ENCODE peak calls at places on chromosomes 12 and 14, in nine cellular contexts. E is A549, G is uterus, L is adrenal gland, N is ovary, T is transverse colon, R is heart left ventricle, M is testis, C is H1. H is an unnamed sample.

GRCh38 chr12:46916796-46917419 is 91.1 kb upstream of the SLC38A4 start:
- DNase-seq in E (no peak), M (no peak), T (no peak), C (no peak), L (no peak), N (no peak), R (no peak), G (no peak), H (no peak)

GRCh38 chr12:95633049-95633545 is 81.8 kb upstream of the USP44 start:
- DNase-seq in G (peak), L (peak), N (no peak), M (no peak), C (no peak), E (peak), R (peak), T (peak), H (peak)

GRCh38 chr14:24481622-24482324 is 26.3 kb downstream of the CMA1 start:
- DNase-seq in C (peak), L (no peak), M (peak), N (no peak), T (peak), E (peak), G (no peak), R (peak), H (peak)

GRCh38 chr12:67068204-67068731 is 200.9 kb upstream of the CAND1 start:
- DNase-seq in T (peak), M (no peak), G (no peak), L (no peak), E (peak), N (no peak), C (peak), R (no peak), H (no peak)

GRCh38 chr12:117857632-117858274 is 111.0 kb downstream of the KSR2 start:
- DNase-seq in L (peak), G (no peak), N (no peak), E (peak), M (peak), R (no peak), T (peak), C (peak), H (peak)

GRCh38 chr12:96219700-96220206 is 25.6 kb downstream of the ELK3 start:
- DNase-seq in R (no peak), M (no peak), G (no peak), E (peak), C (peak), N (no peak), T (no peak), L (peak), H (peak)

GRCh38 chr12:26032719-26033241 is 74.3 kb downstream of the RASSF8 start:
- DNase-seq in M (no peak), T (no peak), R (no peak), E (no peak), G (no peak), N (no peak), L (no peak), C (no peak), H (no peak)

GRCh38 chr14:61493239-61493638 is 171.9 kb downstream of the PRKCH start:
- DNase-seq in T (no peak), L (no peak), M (no peak), C (no peak), R (no peak), G (no peak), N (no peak), E (peak), H (no peak)

GRCh38 chr14:92502541-92503286 is 10.9 kb upstream of the RIN3 start:
- DNase-seq in C (no peak), G (no peak), E (no peak), T (no peak), N (no peak), R (no peak), L (peak), M (no peak), H (no peak)

GRCh38 chr14:29528889-29529288 is 398.8 kb downstream of the PRKD1 start:
- DNase-seq in L (no peak), E (no peak), G (no peak), M (no peak), N (no peak), T (no peak), R (no peak), C (no peak), H (no peak)

GRCh38 chr14:41805633-41806032 is 199.0 kb downstream of the LRFN5 start:
- DNase-seq in L (no peak), T (no peak), R (no peak), G (no peak), E (no peak), N (no peak), M (no peak), C (no peak), H (no peak)

GRCh38 chr14:52700701-52701172 is 5.4 kb upstream of the ERO1A start:
- DNase-seq in N (no peak), L (no peak), R (no peak), E (peak), M (no peak), C (no peak), G (no peak), T (no peak), H (no peak)

GRCh38 chr12:19855876-19856275 is 416.6 kb downstream of the AEBP2 start:
- DNase-seq in N (no peak), E (no peak), C (no peak), R (no peak), L (no peak), T (no peak), G (no peak), M (no peak), H (no peak)

GRCh38 chr12:79927772-79928474 is 7.0 kb downstream of the PPP1R12A start:
- DNase-seq in M (no peak), L (no peak), R (no peak), G (no peak), T (no peak), C (no peak), N (no peak), E (no peak), H (peak)

GRCh38 chr12:124863409-124864325 is at the start of gene SCARB1:
- DNase-seq in L (peak), G (peak), N (peak), T (peak), C (peak), R (peak), E (peak), M (peak), H (peak)

GRCh38 chr14:24903337-24903736 is 146.6 kb downstream of the STXBP6 start:
- DNase-seq in G (no peak), T (no peak), C (no peak), M (no peak), R (no peak), N (no peak), L (no peak), E (no peak), H (no peak)

GRCh38 chr12:24851341-24851740 is 97.6 kb downstream of the BCAT1 start:
- DNase-seq in M (no peak), L (no peak), E (no peak), R (no peak), T (no peak), G (no peak), C (no peak), N (no peak), H (no peak)

GRCh38 chr12:704516-705242 is 41.4 kb upstream of the NINJ2 start:
- DNase-seq in G (no peak), M (no peak), N (no peak), C (no peak), R (no peak), T (no peak), E (no peak), L (no peak), H (no peak)

GRCh38 chr14:32330356-32331226 is 1.5 kb downstream of the AKAP6 start:
- DNase-seq in L (no peak), M (no peak), N (no peak), E (no peak), T (peak), R (no peak), C (no peak), G (no peak), H (no peak)

GRCh38 chr12:98838282-98838681 is 193.2 kb downstream of the APAF1 start:
- DNase-seq in R (no peak), L (no peak), C (no peak), M (no peak), E (peak), N (no peak), G (no peak), T (no peak), H (no peak)

GRCh38 chr12:11713202-11713601 is 63.7 kb downstream of the ETV6 start:
- DNase-seq in T (no peak), E (no peak), R (no peak), C (no peak), G (no peak), M (no peak), N (no peak), L (no peak), H (no peak)

GRCh38 chr12:6927379-6927991 is at the start of gene ATN1:
- DNase-seq in M (peak), T (peak), N (peak), L (peak), R (peak), G (peak), C (no peak), E (peak), H (peak)

GRCh38 chr14:23454445-23454856 is 15.1 kb upstream of the NGDN start:
- DNase-seq in G (no peak), R (no peak), L (peak), E (no peak), C (no peak), T (no peak), N (no peak), M (no peak), H (no peak)

GRCh38 chr14:50823763-50824636 is 7.0 kb downstream of the NIN start:
- DNase-seq in L (no peak), T (no peak), G (no peak), E (no peak), N (no peak), C (no peak), M (no peak), R (no peak), H (peak)

GRCh38 chr14:62889354-62889753 is 155.9 kb downstream of the KCNH5 start:
- DNase-seq in T (no peak), E (no peak), C (no peak), N (no peak), M (no peak), L (no peak), R (no peak), G (no peak), H (no peak)

GRCh38 chr14:75578786-75579781 is 664 bp downstream of the FLVCR2 start:
- DNase-seq in R (no peak), N (no peak), T (peak), C (no peak), L (peak), G (no peak), M (peak), E (peak), H (no peak)

GRCh38 chr14:59870277-59871165 is at the start of gene RTN1:
- DNase-seq in E (peak), L (peak), G (no peak), T (peak), N (no peak), R (peak), M (peak), C (peak), H (peak)

GRCh38 chr12:65306603-65307501 is 28.4 kb downstream of the MSRB3 start:
- DNase-seq in R (peak), C (no peak), N (no peak), L (peak), E (peak), M (no peak), T (peak), G (peak), H (peak)

DNA sequence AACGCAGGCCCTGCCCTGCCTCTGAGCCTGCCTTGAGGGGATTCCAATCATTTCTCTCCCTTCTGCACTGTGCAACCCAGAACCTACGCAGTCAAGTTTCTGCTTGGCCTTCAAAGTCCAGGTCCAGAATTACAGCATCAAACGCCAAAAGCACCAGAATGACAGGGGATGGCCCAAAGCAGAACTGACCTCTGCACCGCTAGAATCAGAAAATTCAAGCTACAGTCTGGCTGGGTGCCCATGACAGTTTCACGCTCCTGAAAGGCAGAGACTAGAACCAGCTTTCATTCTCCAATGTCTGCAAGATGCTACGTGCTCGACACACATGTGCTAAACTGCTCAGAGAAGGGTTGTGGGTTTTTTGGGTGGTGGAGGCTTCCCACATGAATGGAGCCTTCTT is 4.1 kb downstream of the CLMN start:
- DNase-seq in E (no peak), M (no peak), T (no peak), C (no peak), L (no peak), N (no peak), R (no peak), G (no peak), H (no peak)
- TF ChIP-seq CTCF in E (no peak), M (no peak), T (no peak), C (no peak), L (no peak), N (no peak), R (no peak), G (no peak), H (no peak)

GRCh38 chr12:108724054-108724889 is 7.0 kb downstream of the CORO1C start:
- DNase-seq in L (no peak), E (peak), G (no peak), R (no peak), C (no peak), M (no peak), T (no peak), N (no peak), H (peak)

GRCh38 chr12:108722463-108722862 is 8.9 kb downstream of the CORO1C start:
- DNase-seq in L (no peak), N (no peak), M (no peak), G (no peak), T (no peak), E (no peak), R (no peak), C (no peak), H (no peak)

GRCh38 chr12:108724890-108725151 is 6.5 kb downstream of the CORO1C start:
- DNase-seq in G (no peak), T (no peak), L (no peak), N (no peak), E (no peak), R (no peak), C (no peak), M (no peak), H (no peak)

GRCh38 chr12:108721824-108722223 is 9.5 kb downstream of the CORO1C start:
- DNase-seq in C (no peak), R (no peak), M (no peak), T (no peak), N (no peak), G (no peak), E (no peak), L (no peak), H (no peak)

GRCh38 chr12:108722992-108723766 is 8.1 kb downstream of the CORO1C start:
- DNase-seq in G (no peak), T (no peak), M (no peak), R (no peak), N (no peak), C (no peak), L (no peak), E (peak), H (peak)
- TF ChIP-seq POLR2A in G (no peak), T (no peak), M (no peak), R (no peak), N (no peak), C (no peak), L (no peak), E (no peak), H (no peak)

GRCh38 chr12:5044420-5045295 is 979 bp downstream of the KCNA5 start:
- DNase-seq in L (no peak), T (no peak), R (no peak), M (no peak), C (no peak), G (no peak), E (no peak), N (no peak), H (no peak)

GRCh38 chr12:5051334-5051733 is 7.7 kb downstream of the KCNA5 start:
- DNase-seq in R (no peak), T (no peak), E (no peak), L (no peak), C (no peak), N (no peak), G (no peak), M (no peak), H (no peak)

GRCh38 chr12:5047094-5047493 is 3.4 kb downstream of the KCNA5 start:
- DNase-seq in N (no peak), M (no peak), L (no peak), C (no peak), G (no peak), R (peak), E (no peak), T (no peak), H (no peak)

GRCh38 chr12:5050542-5050941 is 6.9 kb downstream of the KCNA5 start:
- DNase-seq in R (no peak), G (no peak), E (no peak), N (no peak), L (no peak), C (no peak), T (no peak), M (no peak), H (no peak)

DNA sequence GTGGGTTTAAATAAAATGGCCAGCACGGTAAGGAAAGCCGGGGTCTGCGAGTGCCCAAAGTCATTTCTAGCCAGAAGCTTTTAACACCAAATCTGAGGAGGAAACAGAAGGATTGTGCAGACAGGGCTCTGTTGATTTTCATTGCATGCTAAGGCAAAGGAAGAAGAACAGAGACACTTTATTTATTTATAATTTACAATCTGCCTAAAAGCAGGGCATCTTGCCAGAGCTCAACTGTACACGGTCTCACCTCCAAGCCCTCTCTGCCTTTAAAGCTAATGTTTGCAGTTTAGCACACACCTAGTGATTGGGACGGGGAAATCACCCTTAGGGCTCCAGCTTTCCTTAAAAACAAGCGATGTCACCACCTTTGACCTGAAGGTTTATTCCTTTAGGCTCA is 4.0 kb downstream of the KCNA5 start:
- DNase-seq in N (no peak), M (no peak), R (no peak), E (no peak), T (no peak), G (no peak), C (no peak), L (no peak), H (no peak)
- H3K4me3 ChIP-seq in N (no peak), M (no peak), R (peak), E (no peak), T (no peak), G (no peak), C (no peak), L (no peak), H (no peak)

DNA sequence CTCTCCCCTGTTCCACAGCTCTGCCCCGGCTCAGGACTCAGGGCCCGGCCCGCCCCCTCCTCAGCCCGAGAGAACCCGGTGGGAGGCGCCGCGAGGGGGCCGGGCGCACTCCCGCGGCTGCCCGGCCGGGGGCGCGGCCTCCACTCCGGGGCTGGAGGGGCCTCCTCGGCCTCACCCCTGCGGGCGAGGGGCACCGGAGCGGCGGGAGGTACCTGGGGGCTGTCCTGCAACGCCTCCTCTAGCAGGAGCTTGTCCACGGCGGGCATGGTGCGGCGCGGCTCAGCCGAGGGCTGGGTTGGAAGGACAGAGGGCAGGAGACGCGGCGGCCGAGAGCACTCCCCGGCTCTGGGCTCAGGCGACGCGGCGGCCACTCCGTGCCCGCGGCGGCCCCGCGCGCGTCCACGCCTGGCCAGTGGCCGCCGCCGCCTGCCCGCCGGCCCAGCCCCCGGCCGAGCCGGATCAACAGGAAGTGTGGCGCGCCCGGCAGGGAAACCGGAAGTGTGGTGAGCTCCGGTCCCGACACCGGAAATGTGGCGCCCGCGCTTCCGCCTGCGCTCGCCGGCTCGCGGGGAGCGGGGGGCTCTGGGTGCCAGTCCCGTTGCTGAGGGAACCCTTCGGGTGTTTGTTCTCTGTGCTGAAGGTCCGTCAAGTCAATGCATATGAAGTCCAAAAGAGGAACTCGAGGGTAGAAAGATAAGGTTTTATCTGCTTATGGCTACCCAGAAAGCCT is at the start of gene APPL2:
- DNase-seq in T (peak), R (peak), G (peak), M (peak), C (no peak), E (peak), L (peak), N (peak), H (peak)
- TF ChIP-seq CTCF in T (no peak), R (peak), G (peak), M (peak), C (peak), E (peak), L (no peak), N (peak), H (peak)

GRCh38 chr12:122895757-122896636 is at the start of gene VPS37B:
- DNase-seq in R (peak), G (peak), C (no peak), L (peak), N (peak), M (peak), T (peak), E (peak), H (peak)
- TF ChIP-seq POLR2A in R (peak), G (peak), C (no peak), L (peak), N (peak), M (peak), T (peak), E (peak), H (peak)

DNA sequence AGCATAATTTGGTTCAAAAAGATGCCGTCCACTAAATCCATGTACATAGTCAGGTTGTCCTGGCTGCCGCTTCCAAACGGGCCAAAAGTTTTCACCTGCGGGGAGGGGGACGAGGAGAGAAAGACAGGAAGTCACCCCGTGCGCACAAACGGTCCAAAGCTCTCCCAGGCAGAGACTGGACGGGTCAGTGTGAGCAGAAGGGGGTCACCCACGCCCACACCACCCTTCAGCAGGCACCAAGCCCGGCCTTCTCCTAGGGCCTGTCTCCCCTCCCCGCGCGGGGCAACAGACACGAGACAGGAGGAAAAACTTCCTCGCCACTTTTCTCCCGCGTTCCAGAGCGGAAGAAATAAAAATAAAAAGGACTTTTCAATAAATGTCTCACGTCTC is 881 bp downstream of the CCDC88C start:
- DNase-seq in N (no peak), R (no peak), G (no peak), T (peak), C (no peak), M (peak), E (no peak), L (no peak), H (peak)
- H3K4me3 ChIP-seq in N (peak), R (peak), G (peak), T (peak), C (peak), M (peak), E (peak), L (no peak), H (peak)

H was measured in NB4.